ENCODE peak calls at places on chromosomes 12 and 14, in five cellular contexts. One of them, this sample, is unnamed.

GRCh38 chr12:116133149-116133548 is 144.3 kb downstream of the MED13L start:
- DNase-seq in H1: no peak
- DNase-seq in mesenchymal stem cell: peak; percentile 44
- DNase-seq in trophoblast cell: peak; percentile 12
- DNase-seq in neuronal stem cell: no peak
- DNase-seq in this sample: no peak

GRCh38 chr12:128326419-128326818 is 59.4 kb downstream of the TMEM132C start:
- DNase-seq in neuronal stem cell: no peak
- DNase-seq in trophoblast cell: no peak
- DNase-seq in H1: no peak
- DNase-seq in mesenchymal stem cell: no peak
- DNase-seq in this sample: no peak

GRCh38 chr14:90606434-90606833 is 209.6 kb downstream of the CALM1 start:
- DNase-seq in neuronal stem cell: no peak
- DNase-seq in H1: no peak
- DNase-seq in mesenchymal stem cell: no peak
- DNase-seq in trophoblast cell: no peak
- DNase-seq in this sample: no peak

GRCh38 chr12:124686885-124687694 is 119.7 kb upstream of the NCOR2 start:
- DNase-seq in neuronal stem cell: no peak
- DNase-seq in H1: no peak
- DNase-seq in trophoblast cell: no peak
- DNase-seq in mesenchymal stem cell: no peak
- DNase-seq in this sample: no peak

GRCh38 chr12:14367097-14367661 is 1.7 kb downstream of the ATF7IP start:
- DNase-seq in mesenchymal stem cell: peak; percentile 84
- DNase-seq in H1: no peak
- DNase-seq in trophoblast cell: peak; percentile 38
- DNase-seq in neuronal stem cell: no peak
- DNase-seq in this sample: no peak

GRCh38 chr12:120497524-120498150 is 1.7 kb downstream of the DYNLL1 start:
- DNase-seq in neuronal stem cell: no peak
- DNase-seq in trophoblast cell: no peak
- DNase-seq in H1: no peak
- DNase-seq in mesenchymal stem cell: no peak
- DNase-seq in this sample: no peak

GRCh38 chr12:72256725-72257124 is 15.4 kb upstream of the TRHDE start:
- DNase-seq in trophoblast cell: no peak
- DNase-seq in mesenchymal stem cell: no peak
- DNase-seq in neuronal stem cell: no peak
- DNase-seq in H1: no peak
- DNase-seq in this sample: no peak

GRCh38 chr12:102957339-102958050 is at the start of gene ASCL1:
- DNase-seq in trophoblast cell: no peak
- DNase-seq in mesenchymal stem cell: peak; percentile 28
- DNase-seq in H1: no peak
- DNase-seq in neuronal stem cell: no peak
- DNase-seq in this sample: peak; percentile 78

GRCh38 chr14:34539407-34540180 is at the start of gene EAPP:
- DNase-seq in trophoblast cell: peak; percentile 97
- DNase-seq in mesenchymal stem cell: peak; percentile 98
- DNase-seq in neuronal stem cell: peak; percentile 91
- DNase-seq in H1: peak; percentile 95
- DNase-seq in this sample: peak; percentile 98

DNA sequence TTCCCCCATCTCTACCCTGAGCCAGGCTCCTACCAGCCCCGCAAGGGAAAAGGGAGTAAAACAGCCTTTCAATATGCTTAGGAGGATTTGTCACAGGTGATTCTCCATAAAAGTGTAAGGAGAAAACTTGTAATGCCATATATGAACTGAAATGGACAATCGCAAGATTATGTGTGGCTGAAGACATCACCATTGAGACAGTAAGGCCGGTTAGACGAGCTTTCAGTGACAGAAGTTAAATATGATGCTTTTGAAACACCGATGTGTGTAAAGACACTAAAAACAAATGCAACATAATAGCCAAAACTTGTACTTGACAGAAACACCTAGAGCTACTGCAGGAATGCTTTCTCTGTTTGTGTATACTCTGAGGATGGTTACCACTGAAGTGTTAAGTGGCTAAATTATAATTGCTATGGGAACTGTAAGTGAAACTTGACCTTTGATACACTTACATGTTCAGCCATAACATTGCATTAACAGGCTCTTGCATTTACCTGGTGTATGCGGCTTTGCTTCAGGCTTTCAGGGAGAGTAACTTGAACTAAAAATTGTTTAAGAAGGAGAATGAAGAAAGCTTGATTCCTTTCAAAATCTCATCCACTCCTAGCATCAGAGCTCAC is 42.3 kb downstream of the FAR2 start:
- DNase-seq in neuronal stem cell: no peak
- DNase-seq in H1: no peak
- DNase-seq in trophoblast cell: peak; percentile 9
- DNase-seq in mesenchymal stem cell: no peak
- DNase-seq in this sample: no peak
- H2BK12ac ChIP-seq in neuronal stem cell: no peak overlapping the region
- H2BK12ac ChIP-seq in H1: no peak overlapping the region
- H2BK12ac ChIP-seq in trophoblast cell: no peak overlapping the region
- H2BK12ac ChIP-seq in mesenchymal stem cell: no peak overlapping the region
- H2BK12ac ChIP-seq in this sample: no peak overlapping the region

DNA sequence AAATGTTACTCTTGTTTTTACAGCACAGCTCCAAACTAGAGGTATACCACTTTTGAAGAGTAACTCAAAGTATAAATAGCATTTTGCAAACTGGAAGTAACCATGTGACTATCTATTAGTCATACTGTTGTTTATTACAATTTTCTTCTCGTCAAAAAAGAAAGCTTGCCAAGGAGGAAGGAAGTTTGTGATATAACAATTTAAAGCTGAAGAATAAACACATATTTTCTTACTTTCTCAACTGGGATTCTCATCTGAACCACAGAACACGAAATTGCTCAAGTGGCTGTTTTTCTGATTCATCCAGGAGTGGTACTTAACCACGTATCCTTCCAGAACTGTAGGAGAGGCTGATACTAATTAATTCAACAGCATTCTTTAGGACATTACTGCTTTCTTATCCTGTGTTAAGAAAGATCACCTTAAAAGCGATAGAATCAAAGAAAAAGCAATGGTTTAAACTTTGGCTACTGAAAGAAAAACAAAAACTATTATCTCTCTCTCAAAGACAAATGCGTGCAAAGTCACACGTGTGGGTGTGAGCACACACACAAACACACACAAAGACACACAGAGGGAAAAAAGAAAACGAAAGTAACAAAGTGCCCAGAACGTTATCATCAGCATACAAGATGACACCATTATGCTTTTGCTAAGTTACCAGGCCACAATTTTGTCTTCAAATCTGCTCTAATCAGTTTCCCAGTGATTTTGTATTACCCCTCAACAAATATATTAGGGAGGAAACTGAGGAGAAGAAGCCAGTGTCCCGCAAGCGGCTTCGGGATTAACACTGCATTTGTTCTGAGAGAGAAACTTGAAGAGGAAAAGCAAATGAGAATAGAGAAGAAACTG is at the start of gene CLEC2B:
- DNase-seq in trophoblast cell: no peak
- DNase-seq in neuronal stem cell: no peak
- DNase-seq in mesenchymal stem cell: peak; percentile 94
- DNase-seq in H1: no peak
- DNase-seq in this sample: no peak
- H3K23ac ChIP-seq in trophoblast cell: no peak within 1 kb of the TSS
- H3K23ac ChIP-seq in neuronal stem cell: no peak within 1 kb of the TSS
- H3K23ac ChIP-seq in mesenchymal stem cell: no peak within 1 kb of the TSS
- H3K23ac ChIP-seq in H1: peak within 1 kb of the TSS; percentile 15
- H3K23ac ChIP-seq in this sample: no peak within 1 kb of the TSS

GRCh38 chr12:56115329-56115728 is 1.1 kb upstream of the RPL41 start:
- DNase-seq in neuronal stem cell: no peak
- DNase-seq in H1: no peak
- DNase-seq in mesenchymal stem cell: no peak
- DNase-seq in trophoblast cell: peak; percentile 27
- DNase-seq in this sample: peak; percentile 59

GRCh38 chr12:56105503-56105902 is 1.1 kb downstream of the PA2G4 start:
- DNase-seq in trophoblast cell: no peak
- DNase-seq in mesenchymal stem cell: no peak
- DNase-seq in neuronal stem cell: no peak
- DNase-seq in H1: no peak
- DNase-seq in this sample: no peak

GRCh38 chr12:56107242-56107641 is 2.9 kb downstream of the PA2G4 start:
- DNase-seq in mesenchymal stem cell: no peak
- DNase-seq in H1: no peak
- DNase-seq in trophoblast cell: no peak
- DNase-seq in neuronal stem cell: no peak
- DNase-seq in this sample: no peak

GRCh38 chr12:56114084-56114483 is 2.3 kb upstream of the RPL41 start:
- DNase-seq in neuronal stem cell: no peak
- DNase-seq in H1: no peak
- DNase-seq in mesenchymal stem cell: no peak
- DNase-seq in trophoblast cell: no peak
- DNase-seq in this sample: no peak

DNA sequence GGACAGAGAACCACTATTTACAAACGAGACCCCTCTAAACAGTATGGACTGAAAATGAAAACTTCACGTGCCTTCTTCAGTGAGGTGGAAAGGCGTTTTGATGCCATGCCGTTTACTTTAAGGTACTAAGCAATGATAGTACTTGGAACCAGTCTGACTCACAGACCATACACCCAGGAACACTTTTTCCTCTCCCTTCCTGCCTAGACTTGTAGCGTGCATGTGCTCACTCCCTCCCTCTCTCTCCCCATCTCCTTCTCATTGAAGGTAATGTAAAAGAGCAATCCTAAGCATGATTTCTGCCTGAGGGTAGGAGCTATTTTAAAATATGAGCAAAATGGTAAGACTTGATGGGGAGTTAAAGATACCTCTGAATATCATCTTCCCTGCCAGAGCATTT is 5.9 kb upstream of the RPL41 start:
- DNase-seq in trophoblast cell: no peak
- DNase-seq in neuronal stem cell: no peak
- DNase-seq in H1: no peak
- DNase-seq in mesenchymal stem cell: no peak
- DNase-seq in this sample: no peak
- H2BK12ac ChIP-seq in trophoblast cell: no peak overlapping the region
- H2BK12ac ChIP-seq in neuronal stem cell: no peak overlapping the region
- H2BK12ac ChIP-seq in H1: no peak overlapping the region
- H2BK12ac ChIP-seq in mesenchymal stem cell: no peak overlapping the region
- H2BK12ac ChIP-seq in this sample: no peak overlapping the region

GRCh38 chr14:30193056-30193455 is 265.4 kb upstream of the PRKD1 start:
- DNase-seq in mesenchymal stem cell: no peak
- DNase-seq in H1: no peak
- DNase-seq in trophoblast cell: no peak
- DNase-seq in neuronal stem cell: no peak
- DNase-seq in this sample: no peak
- H3K23ac ChIP-seq in mesenchymal stem cell: no peak overlapping the region
- H3K23ac ChIP-seq in H1: no peak overlapping the region
- H3K23ac ChIP-seq in trophoblast cell: no peak overlapping the region
- H3K23ac ChIP-seq in neuronal stem cell: no peak overlapping the region
- H3K23ac ChIP-seq in this sample: no peak overlapping the region

DNA sequence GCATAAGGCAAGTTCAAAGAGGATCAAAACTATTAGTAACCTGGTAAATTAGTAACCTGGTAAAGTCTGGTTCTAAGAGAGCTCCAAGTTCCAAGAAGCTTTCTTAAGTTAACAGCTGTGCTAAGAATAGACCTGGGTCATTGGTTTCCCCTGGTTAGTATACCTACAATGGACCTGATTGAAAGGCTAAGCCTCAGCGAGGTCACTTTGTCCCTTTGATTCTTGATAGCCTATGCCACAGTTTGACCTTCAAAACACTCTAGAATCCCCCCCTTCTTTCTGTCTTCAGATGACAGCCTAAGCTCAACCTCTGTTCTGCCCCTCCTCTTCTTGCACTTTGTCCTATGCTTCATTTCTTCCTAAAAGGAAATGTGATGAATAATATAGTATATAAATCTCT is 53.0 kb downstream of the LLPH start:
- DNase-seq in trophoblast cell: no peak
- DNase-seq in mesenchymal stem cell: no peak
- DNase-seq in H1: no peak
- DNase-seq in neuronal stem cell: no peak
- DNase-seq in this sample: no peak
- H2BK12ac ChIP-seq in trophoblast cell: no peak overlapping the region
- H2BK12ac ChIP-seq in mesenchymal stem cell: no peak overlapping the region
- H2BK12ac ChIP-seq in H1: no peak overlapping the region
- H2BK12ac ChIP-seq in neuronal stem cell: no peak overlapping the region
- H2BK12ac ChIP-seq in this sample: no peak overlapping the region

GRCh38 chr12:121792607-121793500 is 634 bp downstream of the RHOF start:
- DNase-seq in H1: no peak
- DNase-seq in trophoblast cell: no peak
- DNase-seq in neuronal stem cell: no peak
- DNase-seq in mesenchymal stem cell: peak; percentile 31
- DNase-seq in this sample: no peak

GRCh38 chr12:121794532-121795028 is 1.1 kb upstream of the RHOF start:
- DNase-seq in neuronal stem cell: no peak
- DNase-seq in H1: no peak
- DNase-seq in mesenchymal stem cell: no peak
- DNase-seq in trophoblast cell: no peak
- DNase-seq in this sample: no peak

GRCh38 chr12:121791671-121792496 is 1.6 kb downstream of the RHOF start:
- DNase-seq in H1: no peak
- DNase-seq in neuronal stem cell: no peak
- DNase-seq in trophoblast cell: peak; percentile 63
- DNase-seq in mesenchymal stem cell: no peak
- DNase-seq in this sample: no peak

GRCh38 chr12:121793836-121794531 is 496 bp upstream of the RHOF start:
- DNase-seq in neuronal stem cell: peak; percentile 89
- DNase-seq in H1: peak; percentile 87
- DNase-seq in mesenchymal stem cell: peak; percentile 92
- DNase-seq in trophoblast cell: peak; percentile 90
- DNase-seq in this sample: peak; percentile 98

DNA sequence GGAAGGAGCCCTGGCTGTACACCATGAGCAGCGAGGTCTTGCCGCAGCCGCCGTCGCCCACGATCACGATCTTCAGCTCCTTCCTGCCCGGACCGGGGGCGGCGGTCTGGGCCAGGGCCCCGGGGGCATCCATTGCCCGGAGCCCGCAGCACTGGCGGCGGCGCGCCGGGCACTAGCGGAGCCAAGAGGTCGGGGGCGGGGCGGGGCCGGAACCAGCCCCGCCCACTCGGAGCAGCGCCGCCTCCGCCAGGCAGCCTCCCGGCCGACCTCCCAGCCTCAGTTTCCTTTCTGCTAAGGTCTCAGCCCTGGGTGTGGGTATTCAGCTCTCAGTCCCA is at the start of gene RHOF:
- DNase-seq in mesenchymal stem cell: no peak
- DNase-seq in trophoblast cell: peak; percentile 77
- DNase-seq in H1: no peak
- DNase-seq in neuronal stem cell: no peak
- DNase-seq in this sample: no peak
- H3K23ac ChIP-seq in mesenchymal stem cell: peak within 1 kb of the TSS; percentile 83
- H3K23ac ChIP-seq in trophoblast cell: no peak within 1 kb of the TSS
- H3K23ac ChIP-seq in H1: no peak within 1 kb of the TSS
- H3K23ac ChIP-seq in neuronal stem cell: peak within 1 kb of the TSS; percentile 26
- H3K23ac ChIP-seq in this sample: no peak within 1 kb of the TSS

DNA sequence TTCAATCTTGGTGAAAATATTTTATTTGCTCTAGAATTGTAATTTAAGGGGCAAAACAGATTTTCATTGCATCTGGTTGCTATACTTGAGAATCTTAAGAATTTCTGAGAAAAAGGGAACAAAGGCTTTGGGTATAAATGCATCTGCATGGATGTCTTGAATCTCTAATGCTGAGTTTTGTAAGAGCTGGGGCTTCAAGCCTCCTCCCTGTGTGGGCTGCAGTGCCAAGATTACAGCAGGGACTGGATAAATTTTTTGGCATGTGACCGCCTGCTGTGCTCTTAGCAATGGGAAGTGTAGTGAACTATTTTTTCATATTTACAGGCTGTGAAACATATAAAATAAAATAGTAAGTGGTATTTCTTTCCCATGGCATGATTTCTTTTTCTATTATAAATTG is 70.0 kb downstream of the SLC38A6 start:
- DNase-seq in trophoblast cell: no peak
- DNase-seq in mesenchymal stem cell: no peak
- DNase-seq in H1: no peak
- DNase-seq in neuronal stem cell: no peak
- DNase-seq in this sample: no peak
- H2BK12ac ChIP-seq in trophoblast cell: no peak overlapping the region
- H2BK12ac ChIP-seq in mesenchymal stem cell: no peak overlapping the region
- H2BK12ac ChIP-seq in H1: no peak overlapping the region
- H2BK12ac ChIP-seq in neuronal stem cell: no peak overlapping the region
- H2BK12ac ChIP-seq in this sample: no peak overlapping the region